ENCODE peak calls at places on chromosomes 11 and 22, in seven cellular contexts. One of them, this sample, is unnamed.

GRCh38 chr11:1948389-1948788 is 1.3 kb downstream of the MRPL23 start:
- DNase-seq in A549: no peak
- DNase-seq in pancreas: no peak
- DNase-seq in CD8-positive, alpha-beta T cell: no peak
- DNase-seq in suprapubic skin: no peak
- DNase-seq in psoas muscle: no peak
- DNase-seq in mesendoderm: no peak
- DNase-seq in this sample: no peak

GRCh38 chr22:17896552-17896951 is 122.3 kb upstream of the BID start:
- DNase-seq in A549: peak
- DNase-seq in pancreas: peak
- DNase-seq in CD8-positive, alpha-beta T cell: no peak
- DNase-seq in suprapubic skin: no peak
- DNase-seq in psoas muscle: peak
- DNase-seq in mesendoderm: peak
- DNase-seq in this sample: no peak

GRCh38 chr11:119322921-119323531 is 6.1 kb upstream of the MCAM start:
- DNase-seq in A549: no peak
- DNase-seq in pancreas: no peak
- DNase-seq in CD8-positive, alpha-beta T cell: no peak
- DNase-seq in suprapubic skin: peak
- DNase-seq in psoas muscle: no peak
- DNase-seq in mesendoderm: no peak
- DNase-seq in this sample: peak

GRCh38 chr11:47410404-47411264 is 2.2 kb downstream of the SLC39A13 start:
- DNase-seq in A549: no peak
- DNase-seq in pancreas: peak
- DNase-seq in CD8-positive, alpha-beta T cell: no peak
- DNase-seq in suprapubic skin: peak
- DNase-seq in psoas muscle: no peak
- DNase-seq in mesendoderm: no peak
- DNase-seq in this sample: peak

GRCh38 chr22:42384506-42384905 is 47.7 kb downstream of the NFAM1 start:
- DNase-seq in A549: no peak
- DNase-seq in pancreas: no peak
- DNase-seq in CD8-positive, alpha-beta T cell: no peak
- DNase-seq in suprapubic skin: no peak
- DNase-seq in psoas muscle: no peak
- DNase-seq in mesendoderm: no peak
- DNase-seq in this sample: no peak

GRCh38 chr22:26395926-26396325 is 33.1 kb upstream of the ASPHD2 start:
- DNase-seq in A549: no peak
- DNase-seq in pancreas: no peak
- DNase-seq in CD8-positive, alpha-beta T cell: no peak
- DNase-seq in suprapubic skin: no peak
- DNase-seq in psoas muscle: no peak
- DNase-seq in mesendoderm: no peak
- DNase-seq in this sample: no peak

GRCh38 chr11:134126197-134126822 is 57.4 kb downstream of the JAM3 start:
- DNase-seq in A549: no peak
- DNase-seq in pancreas: no peak
- DNase-seq in CD8-positive, alpha-beta T cell: no peak
- DNase-seq in suprapubic skin: no peak
- DNase-seq in psoas muscle: no peak
- DNase-seq in mesendoderm: peak
- DNase-seq in this sample: no peak

GRCh38 chr11:14577835-14578529 is 57.8 kb upstream of the PSMA1 start:
- DNase-seq in A549: no peak
- DNase-seq in pancreas: no peak
- DNase-seq in CD8-positive, alpha-beta T cell: no peak
- DNase-seq in suprapubic skin: no peak
- DNase-seq in psoas muscle: no peak
- DNase-seq in mesendoderm: no peak
- DNase-seq in this sample: no peak

GRCh38 chr22:25013634-25014033 is 61.1 kb downstream of the KIAA1671 start:
- DNase-seq in A549: no peak
- DNase-seq in pancreas: no peak
- DNase-seq in CD8-positive, alpha-beta T cell: no peak
- DNase-seq in suprapubic skin: no peak
- DNase-seq in psoas muscle: no peak
- DNase-seq in mesendoderm: no peak
- DNase-seq in this sample: no peak

GRCh38 chr11:130071211-130071712 is 1.6 kb downstream of the APLP2 start:
- DNase-seq in A549: no peak
- DNase-seq in pancreas: no peak
- DNase-seq in CD8-positive, alpha-beta T cell: no peak
- DNase-seq in suprapubic skin: no peak
- DNase-seq in psoas muscle: no peak
- DNase-seq in mesendoderm: no peak
- DNase-seq in this sample: no peak

GRCh38 chr11:10670099-10670498 is 23.5 kb downstream of the IRAG1 start:
- DNase-seq in A549: no peak
- DNase-seq in pancreas: no peak
- DNase-seq in CD8-positive, alpha-beta T cell: no peak
- DNase-seq in suprapubic skin: no peak
- DNase-seq in psoas muscle: no peak
- DNase-seq in mesendoderm: no peak
- DNase-seq in this sample: no peak

GRCh38 chr11:69057801-69058200 is 9.1 kb downstream of the TPCN2 start:
- DNase-seq in A549: no peak
- DNase-seq in pancreas: no peak
- DNase-seq in CD8-positive, alpha-beta T cell: no peak
- DNase-seq in suprapubic skin: no peak
- DNase-seq in psoas muscle: no peak
- DNase-seq in mesendoderm: no peak
- DNase-seq in this sample: no peak

GRCh38 chr11:114815176-114815575 is 136.8 kb downstream of the NXPE2 start:
- DNase-seq in A549: no peak
- DNase-seq in pancreas: no peak
- DNase-seq in CD8-positive, alpha-beta T cell: no peak
- DNase-seq in suprapubic skin: no peak
- DNase-seq in psoas muscle: no peak
- DNase-seq in mesendoderm: no peak
- DNase-seq in this sample: no peak

GRCh38 chr11:118415739-118416068 is 14.3 kb downstream of the ATP5MG start:
- DNase-seq in A549: peak
- DNase-seq in pancreas: no peak
- DNase-seq in CD8-positive, alpha-beta T cell: no peak
- DNase-seq in suprapubic skin: no peak
- DNase-seq in psoas muscle: no peak
- DNase-seq in mesendoderm: peak
- DNase-seq in this sample: no peak

GRCh38 chr11:38005597-38005996 is 1407.6 kb upstream of the RAG2 start:
- DNase-seq in A549: no peak
- DNase-seq in pancreas: no peak
- DNase-seq in CD8-positive, alpha-beta T cell: no peak
- DNase-seq in suprapubic skin: no peak
- DNase-seq in psoas muscle: no peak
- DNase-seq in mesendoderm: no peak
- DNase-seq in this sample: no peak

GRCh38 chr11:96267490-96268010 is 75.4 kb downstream of the MAML2 start:
- DNase-seq in A549: no peak
- DNase-seq in pancreas: no peak
- DNase-seq in CD8-positive, alpha-beta T cell: no peak
- DNase-seq in suprapubic skin: no peak
- DNase-seq in psoas muscle: no peak
- DNase-seq in mesendoderm: no peak
- DNase-seq in this sample: no peak

GRCh38 chr11:65290448-65291165 is 24.1 kb upstream of the CDC42EP2 start:
- DNase-seq in A549: peak
- DNase-seq in pancreas: peak
- DNase-seq in CD8-positive, alpha-beta T cell: no peak
- DNase-seq in suprapubic skin: peak
- DNase-seq in psoas muscle: peak
- DNase-seq in mesendoderm: no peak
- DNase-seq in this sample: peak

GRCh38 chr22:24807284-24807950 is 1.4 kb downstream of the SGSM1 start:
- DNase-seq in A549: peak
- DNase-seq in pancreas: peak
- DNase-seq in CD8-positive, alpha-beta T cell: no peak
- DNase-seq in suprapubic skin: no peak
- DNase-seq in psoas muscle: peak
- DNase-seq in mesendoderm: peak
- DNase-seq in this sample: peak

GRCh38 chr11:95711945-95712221 is 77.7 kb downstream of the FAM76B start:
- DNase-seq in A549: no peak
- DNase-seq in pancreas: no peak
- DNase-seq in CD8-positive, alpha-beta T cell: no peak
- DNase-seq in suprapubic skin: no peak
- DNase-seq in psoas muscle: no peak
- DNase-seq in mesendoderm: no peak
- DNase-seq in this sample: no peak

GRCh38 chr11:27392715-27393114 is 29.7 kb upstream of the CCDC34 start:
- DNase-seq in A549: peak
- DNase-seq in pancreas: no peak
- DNase-seq in CD8-positive, alpha-beta T cell: no peak
- DNase-seq in suprapubic skin: no peak
- DNase-seq in psoas muscle: no peak
- DNase-seq in mesendoderm: peak
- DNase-seq in this sample: no peak

GRCh38 chr11:27390318-27390958 is 27.4 kb upstream of the CCDC34 start:
- DNase-seq in A549: peak
- DNase-seq in pancreas: no peak
- DNase-seq in CD8-positive, alpha-beta T cell: no peak
- DNase-seq in suprapubic skin: no peak
- DNase-seq in psoas muscle: no peak
- DNase-seq in mesendoderm: no peak
- DNase-seq in this sample: no peak

GRCh38 chr11:27391336-27392015 is 28.5 kb upstream of the CCDC34 start:
- DNase-seq in A549: no peak
- DNase-seq in pancreas: no peak
- DNase-seq in CD8-positive, alpha-beta T cell: no peak
- DNase-seq in suprapubic skin: no peak
- DNase-seq in psoas muscle: no peak
- DNase-seq in mesendoderm: no peak
- DNase-seq in this sample: no peak

GRCh38 chr11:27390959-27391326 is 27.9 kb upstream of the CCDC34 start:
- DNase-seq in A549: no peak
- DNase-seq in pancreas: no peak
- DNase-seq in CD8-positive, alpha-beta T cell: no peak
- DNase-seq in suprapubic skin: no peak
- DNase-seq in psoas muscle: no peak
- DNase-seq in mesendoderm: no peak
- DNase-seq in this sample: no peak

GRCh38 chr11:27392278-27392677 is 29.3 kb upstream of the CCDC34 start:
- DNase-seq in A549: no peak
- DNase-seq in pancreas: no peak
- DNase-seq in CD8-positive, alpha-beta T cell: no peak
- DNase-seq in suprapubic skin: no peak
- DNase-seq in psoas muscle: no peak
- DNase-seq in mesendoderm: no peak
- DNase-seq in this sample: no peak
- H3K27ac ChIP-seq in A549: peak
- H3K27ac ChIP-seq in pancreas: no peak
- H3K27ac ChIP-seq in CD8-positive, alpha-beta T cell: no peak
- H3K27ac ChIP-seq in suprapubic skin: peak
- H3K27ac ChIP-seq in psoas muscle: no peak
- H3K27ac ChIP-seq in mesendoderm: no peak
- H3K27ac ChIP-seq in this sample: no peak

GRCh38 chr22:38424525-38425080 is 30.4 kb downstream of the KCNJ4 start:
- DNase-seq in A549: no peak
- DNase-seq in pancreas: no peak
- DNase-seq in CD8-positive, alpha-beta T cell: no peak
- DNase-seq in suprapubic skin: no peak
- DNase-seq in psoas muscle: no peak
- DNase-seq in mesendoderm: no peak
- DNase-seq in this sample: no peak
- H3K27ac ChIP-seq in A549: no peak
- H3K27ac ChIP-seq in pancreas: no peak
- H3K27ac ChIP-seq in CD8-positive, alpha-beta T cell: no peak
- H3K27ac ChIP-seq in suprapubic skin: no peak
- H3K27ac ChIP-seq in psoas muscle: no peak
- H3K27ac ChIP-seq in mesendoderm: no peak
- H3K27ac ChIP-seq in this sample: no peak

GRCh38 chr22:35631597-35631996 is 14.5 kb upstream of the MB start:
- DNase-seq in A549: peak
- DNase-seq in pancreas: peak
- DNase-seq in CD8-positive, alpha-beta T cell: no peak
- DNase-seq in suprapubic skin: no peak
- DNase-seq in psoas muscle: no peak
- DNase-seq in mesendoderm: peak
- DNase-seq in this sample: no peak
- H3K27ac ChIP-seq in A549: no peak
- H3K27ac ChIP-seq in pancreas: no peak
- H3K27ac ChIP-seq in CD8-positive, alpha-beta T cell: no peak
- H3K27ac ChIP-seq in suprapubic skin: no peak
- H3K27ac ChIP-seq in psoas muscle: no peak
- H3K27ac ChIP-seq in mesendoderm: no peak
- H3K27ac ChIP-seq in this sample: no peak

GRCh38 chr22:45007946-45008852 is 1.6 kb downstream of the PHF21B start:
- DNase-seq in A549: peak
- DNase-seq in pancreas: no peak
- DNase-seq in CD8-positive, alpha-beta T cell: no peak
- DNase-seq in suprapubic skin: no peak
- DNase-seq in psoas muscle: peak
- DNase-seq in mesendoderm: peak
- DNase-seq in this sample: no peak

GRCh38 chr22:45007247-45007945 is 2.4 kb downstream of the PHF21B start:
- DNase-seq in A549: peak
- DNase-seq in pancreas: peak
- DNase-seq in CD8-positive, alpha-beta T cell: no peak
- DNase-seq in suprapubic skin: no peak
- DNase-seq in psoas muscle: peak
- DNase-seq in mesendoderm: peak
- DNase-seq in this sample: no peak

GRCh38 chr22:45010532-45010900 is 711 bp upstream of the PHF21B start:
- DNase-seq in A549: no peak
- DNase-seq in pancreas: no peak
- DNase-seq in CD8-positive, alpha-beta T cell: no peak
- DNase-seq in suprapubic skin: no peak
- DNase-seq in psoas muscle: no peak
- DNase-seq in mesendoderm: no peak
- DNase-seq in this sample: no peak

GRCh38 chr22:45008853-45009751 is 703 bp downstream of the PHF21B start:
- DNase-seq in A549: peak
- DNase-seq in pancreas: no peak
- DNase-seq in CD8-positive, alpha-beta T cell: no peak
- DNase-seq in suprapubic skin: no peak
- DNase-seq in psoas muscle: peak
- DNase-seq in mesendoderm: peak
- DNase-seq in this sample: no peak

DNA sequence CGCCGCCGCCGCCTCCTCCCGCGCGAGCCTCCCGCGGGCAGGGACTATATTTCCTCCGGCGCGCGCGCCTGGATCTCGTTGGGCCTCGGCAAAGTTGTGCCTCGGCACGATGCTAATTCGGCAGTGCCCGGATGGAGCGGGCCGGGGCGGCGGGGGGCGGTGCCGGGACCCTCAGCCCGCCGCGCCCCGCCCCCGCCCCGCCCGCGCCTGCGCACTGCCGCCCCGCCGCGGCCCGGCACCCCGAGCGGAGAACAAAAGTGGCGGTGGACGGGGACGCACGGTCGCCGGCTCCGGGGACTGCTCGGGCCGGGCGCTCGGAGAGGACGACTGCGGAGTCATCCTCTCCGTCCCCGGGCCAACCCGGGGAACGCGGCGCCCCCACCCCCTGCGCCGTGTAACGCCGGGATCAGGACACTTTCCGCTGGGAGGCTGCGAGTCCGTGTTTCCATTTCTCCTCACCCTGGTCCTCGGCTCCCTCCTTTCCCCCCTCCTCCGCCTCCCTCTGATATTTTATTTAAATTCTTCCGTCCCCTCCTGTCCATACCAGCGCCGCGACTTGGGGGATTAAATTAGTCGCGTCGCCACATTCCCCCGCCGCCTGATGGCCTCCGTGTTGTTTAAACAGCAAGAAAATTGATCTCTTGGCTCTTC is at the start of gene PHF21B:
- DNase-seq in A549: peak
- DNase-seq in pancreas: no peak
- DNase-seq in CD8-positive, alpha-beta T cell: no peak
- DNase-seq in suprapubic skin: no peak
- DNase-seq in psoas muscle: peak
- DNase-seq in mesendoderm: peak
- DNase-seq in this sample: no peak
- H3K27ac ChIP-seq in A549: peak
- H3K27ac ChIP-seq in pancreas: no peak
- H3K27ac ChIP-seq in CD8-positive, alpha-beta T cell: no peak
- H3K27ac ChIP-seq in suprapubic skin: no peak
- H3K27ac ChIP-seq in psoas muscle: no peak
- H3K27ac ChIP-seq in mesendoderm: peak
- H3K27ac ChIP-seq in this sample: no peak

This sample was measured in coronary artery.